ENCODE peak calls at places on chromosomes 3 and 15, in ten cellular contexts. K is astrocyte; W is AG10803; D is amniotic stem cell; Z is choroid plexus epithelial cell; V is naive thymus-derived CD8-positive, alpha-beta T cell; R is glomerular endothelial cell; O is brain microvascular endothelial cell; M is stimulated activated CD4-positive, alpha-beta T cell treated with anti-CD3 and anti-CD28 coated beads, TNF-alpha, amount 100 ng/mL, for 24 hours; F is KBM-7. I is an unnamed sample.

GRCh38 chr3:113053169-113053568 is 62.4 kb downstream of the GTPBP8 start:
- DNase-seq in K (no peak), W (no peak), D (no peak), Z (no peak), V (no peak), R (no peak), O (no peak), M (no peak), F (no peak), I (no peak)

GRCh38 chr15:79337591-79337990 is 26.7 kb downstream of the TMED3 start:
- DNase-seq in K (no peak), W (no peak), D (no peak), Z (no peak), V (no peak), R (no peak), O (no peak), M (no peak), F (no peak), I (no peak)

GRCh38 chr3:65676592-65676991 is 362.1 kb downstream of the MAGI1 start:
- DNase-seq in K (no peak), W (no peak), D (no peak), Z (no peak), V (no peak), R (no peak), O (no peak), M (no peak), F (no peak), I (peak)

GRCh38 chr15:25437751-25438600 is 848 bp downstream of the UBE3A start:
- DNase-seq in K (peak), W (peak), D (peak), Z (peak), V (no peak), R (no peak), O (peak), M (peak), F (peak), I (peak)

GRCh38 chr3:181956122-181956521 is 244.4 kb downstream of the SOX2 start:
- DNase-seq in K (no peak), W (no peak), D (no peak), Z (no peak), V (no peak), R (no peak), O (no peak), M (no peak), F (no peak), I (no peak)

GRCh38 chr15:35980719-35981118 is 434.8 kb upstream of the DPH6 start:
- DNase-seq in K (peak), W (peak), D (no peak), Z (peak), V (no peak), R (no peak), O (no peak), M (no peak), F (no peak), I (no peak)

GRCh38 chr15:89087066-89087829 is 1.0 kb upstream of the ABHD2 start:
- DNase-seq in K (no peak), W (no peak), D (no peak), Z (no peak), V (peak), R (no peak), O (no peak), M (no peak), F (no peak), I (no peak)

GRCh38 chr3:138867996-138868395 is 33.3 kb upstream of the PIK3CB start:
- DNase-seq in K (peak), W (peak), D (no peak), Z (no peak), V (no peak), R (no peak), O (no peak), M (no peak), F (no peak), I (no peak)

GRCh38 chr3:20984594-20985207 is 766.3 kb downstream of the ZNF385D start:
- DNase-seq in K (no peak), W (no peak), D (no peak), Z (no peak), V (no peak), R (no peak), O (no peak), M (no peak), F (no peak), I (no peak)

I was measured in Ammon's horn.